ENCODE peak calls at places on chromosomes 3 and 15, in four cellular contexts. C, E, W and H are unnamed samples.
A peak's percentile ranks its signal among the peaks of the same experiment; 100 is the strongest.

GRCh38 chr3:127846576-127846975 is 24.3 kb upstream of the MGLL start:
- DNase-seq in C (no peak), E (no peak), W (no peak), H (no peak)

GRCh38 chr3:81554348-81554747 is 207.1 kb downstream of the GBE1 start:
- DNase-seq in C (no peak), E (peak; percentile 28), W (no peak), H (no peak)

GRCh38 chr3:53129344-53129743 is 891 bp downstream of the RFT1 start:
- DNase-seq in C (no peak), E (no peak), W (no peak), H (no peak)

GRCh38 chr3:87126321-87126720 is 100.8 kb upstream of the CHMP2B start:
- DNase-seq in C (no peak), E (no peak), W (no peak), H (no peak)

GRCh38 chr3:105417538-105418289 is 51.0 kb downstream of the ALCAM start:
- DNase-seq in C (no peak), E (peak; percentile 11), W (no peak), H (no peak)

GRCh38 chr3:126511291-126511690 is 6.3 kb downstream of the UROC1 start:
- DNase-seq in C (no peak), E (no peak), W (no peak), H (no peak)

GRCh38 chr15:85778107-85778776 is 16.5 kb downstream of the KLHL25 start:
- DNase-seq in C (no peak), E (no peak), W (no peak), H (no peak)

GRCh38 chr15:90619468-90619867 is 89.7 kb downstream of the CRTC3 start:
- DNase-seq in C (no peak), E (no peak), W (no peak), H (no peak)

GRCh38 chr3:180059351-180059750 is 22.6 kb upstream of the PEX5L start:
- DNase-seq in C (no peak), E (no peak), W (no peak), H (no peak)

GRCh38 chr15:74297867-74298266 is 61.7 kb downstream of the CCDC33 start:
- DNase-seq in C (no peak), E (no peak), W (no peak), H (no peak)

GRCh38 chr15:57415559-57415958 is 39.3 kb downstream of the CGNL1 start:
- DNase-seq in C (no peak), E (no peak), W (no peak), H (no peak)

GRCh38 chr3:144763878-144764454 is 792.3 kb downstream of the DIPK2A start:
- DNase-seq in C (no peak), E (no peak), W (no peak), H (no peak)

GRCh38 chr3:188775412-188775811 is 396.4 kb upstream of the TPRG1 start:
- DNase-seq in C (no peak), E (no peak), W (no peak), H (no peak)

GRCh38 chr3:127159547-127159946 is 33.4 kb upstream of the PRR23E start:
- DNase-seq in C (no peak), E (no peak), W (no peak), H (no peak)

GRCh38 chr3:141708367-141708766 is 29.7 kb upstream of the RNF7 start:
- DNase-seq in C (no peak), E (no peak), W (no peak), H (no peak)

GRCh38 chr15:47876986-47877385 is 159.7 kb downstream of the SEMA6D start:
- DNase-seq in C (no peak), E (no peak), W (no peak), H (no peak)

GRCh38 chr3:189570916-189571315 is 60.3 kb upstream of the TP63 start:
- DNase-seq in C (no peak), E (no peak), W (no peak), H (no peak)

GRCh38 chr15:100720406-100720967 is 118.1 kb downstream of the ASB7 start:
- DNase-seq in C (no peak), E (no peak), W (no peak), H (peak; percentile 3)

GRCh38 chr15:98657721-98658120 is 9.4 kb downstream of the IGF1R start:
- DNase-seq in C (no peak), E (no peak), W (no peak), H (no peak)

GRCh38 chr3:78823859-78824258 is 943.9 kb downstream of the ROBO1 start:
- DNase-seq in C (no peak), E (no peak), W (no peak), H (no peak)

GRCh38 chr3:43748179-43748578 is 57.4 kb downstream of the ABHD5 start:
- DNase-seq in C (no peak), E (no peak), W (no peak), H (peak; percentile 61)